ENCODE peak calls at places on chromosome 15, in four cellular contexts. I is HS-5, O is chondrocyte, L is left ventricle myocardium superior. N is an unnamed sample.

GRCh38 chr15:82985688-82986441 is at the start of gene RAMAC:
- DNase-seq in L (peak), I (peak), O (no peak), N (peak)

GRCh38 chr15:73948396-73948795 is 22.1 kb downstream of the LOXL1 start:
- DNase-seq in I (no peak), O (peak), L (no peak), N (no peak)

GRCh38 chr15:99605990-99606389 is 40.2 kb downstream of the MEF2A start:
- DNase-seq in I (no peak), O (no peak), L (no peak), N (no peak)

GRCh38 chr15:74780983-74781672 is 752 bp upstream of the CSK start:
- DNase-seq in O (no peak), I (no peak), L (peak), N (no peak)

GRCh38 chr15:27672537-27672936 is 426.6 kb downstream of the OCA2 start:
- DNase-seq in O (no peak), L (no peak), I (no peak), N (no peak)

GRCh38 chr15:80484312-80484981 is 80.3 kb downstream of the ARNT2 start:
- DNase-seq in L (no peak), O (no peak), I (no peak), N (no peak)

GRCh38 chr15:66670698-66671580 is 31.1 kb upstream of the SMAD6 start:
- DNase-seq in L (no peak), I (no peak), O (no peak), N (no peak)

GRCh38 chr15:48861813-48862431 is 16.0 kb upstream of the EID1 start:
- DNase-seq in L (no peak), I (no peak), O (no peak), N (no peak)

GRCh38 chr15:70559840-70560239 is 203.5 kb downstream of the UACA start:
- DNase-seq in I (no peak), O (no peak), L (no peak), N (no peak)

GRCh38 chr15:75673426-75674247 is 25.9 kb downstream of the SNX33 start:
- DNase-seq in O (no peak), I (no peak), L (peak), N (peak)

GRCh38 chr15:43514241-43515057 is 3.0 kb upstream of the MAP1A start:
- DNase-seq in L (peak), O (no peak), I (no peak), N (peak)

GRCh38 chr15:76962337-76963013 is 30.9 kb downstream of the RCN2 start:
- DNase-seq in L (no peak), I (no peak), O (no peak), N (no peak)

GRCh38 chr15:51727141-51727897 is 10.1 kb downstream of the LYSMD2 start:
- DNase-seq in L (no peak), I (no peak), O (no peak), N (no peak)

GRCh38 chr15:56194035-56194434 is 49.6 kb downstream of the RFX7 start:
- DNase-seq in O (no peak), L (no peak), I (no peak), N (no peak)

GRCh38 chr15:29430831-29431230 is 161.2 kb upstream of the NSMCE3 start:
- DNase-seq in L (no peak), I (no peak), O (no peak), N (no peak)

GRCh38 chr15:41048397-41048796 is 67.7 kb downstream of the INO80 start:
- DNase-seq in L (no peak), I (no peak), O (no peak), N (no peak)

GRCh38 chr15:100732359-100733055 is 130.1 kb downstream of the ASB7 start:
- DNase-seq in L (no peak), I (no peak), O (no peak), N (no peak)

GRCh38 chr15:65312400-65312916 is 8.0 kb downstream of the RNU5B-1 start:
- DNase-seq in O (peak), I (no peak), L (peak), N (no peak)

GRCh38 chr15:98083203-98083910 is 122.9 kb downstream of the ARRDC4 start:
- DNase-seq in O (no peak), L (no peak), I (no peak), N (no peak)

GRCh38 chr15:35130245-35130644 is 45.1 kb upstream of the NANOGP8 start:
- DNase-seq in O (no peak), I (no peak), L (no peak), N (no peak)

GRCh38 chr15:25243800-25244097 is 195.1 kb downstream of the UBE3A start:
- DNase-seq in O (peak), L (peak), I (no peak), N (peak)

GRCh38 chr15:51866161-51866560 is 36.7 kb downstream of the TMOD3 start:
- DNase-seq in O (no peak), I (no peak), L (no peak), N (no peak)

GRCh38 chr15:101118116-101118515 is 133.7 kb downstream of the CHSY1 start:
- DNase-seq in I (no peak), O (no peak), L (no peak), N (no peak)

GRCh38 chr15:76056931-76057330 is 2.9 kb upstream of the TMEM266 start:
- DNase-seq in O (no peak), L (no peak), I (no peak), N (no peak)